ENCODE peak calls at places on chromosomes 4 and X, in eight cellular contexts. M is NCI-H2081; Q is stimulated activated naive B cell treated with anti-CD40 and anti-IgM and Interleukin-4, amounts not matched to agents 10 μg/mL and 1 μg/mL and 100 μg/mL, for 72 hours; T is RWPE1; H is left colon; W is GM23338; U is immature natural killer cell; F is NCI-H774. R is an unnamed sample.

GRCh38 chr4:84678976-84679744 is 96.2 kb downstream of the CDS1 start:
- DNase-seq in M (no peak), Q (no peak), T (no peak), H (no peak), W (no peak), U (no peak), F (no peak), R (no peak)

GRCh38 chrX:53262918-53263394 is 18.4 kb downstream of the IQSEC2 start:
- DNase-seq in M (no peak), Q (no peak), T (no peak), H (no peak), W (no peak), U (peak), F (no peak), R (peak)

GRCh38 chr4:20196476-20196875 is 55.2 kb upstream of the SLIT2 start:
- DNase-seq in M (no peak), Q (no peak), T (no peak), H (no peak), W (no peak), U (no peak), F (no peak), R (no peak)

GRCh38 chrX:72003811-72004750 is 93.4 kb downstream of the NHSL2 start:
- DNase-seq in M (no peak), Q (no peak), T (no peak), H (no peak), W (peak), U (no peak), F (no peak), R (no peak)

GRCh38 chr4:116055857-116056827 is 942.7 kb upstream of the NDST4 start:
- DNase-seq in M (no peak), Q (no peak), T (no peak), H (no peak), W (peak), U (no peak), F (no peak), R (no peak)

GRCh38 chr4:7546152-7546808 is 111.5 kb upstream of the PSAPL1 start:
- DNase-seq in M (no peak), Q (no peak), T (no peak), H (no peak), W (no peak), U (no peak), F (no peak), R (no peak)

GRCh38 chr4:141599853-141600252 is 36.5 kb upstream of the IL15 start:
- DNase-seq in M (no peak), Q (no peak), T (no peak), H (no peak), W (no peak), U (no peak), F (no peak), R (no peak)

GRCh38 chr4:77593993-77594392 is 11.6 kb upstream of the CXCL13 start:
- DNase-seq in M (no peak), Q (no peak), T (no peak), H (no peak), W (no peak), U (no peak), F (no peak), R (no peak)

GRCh38 chr4:20408596-20408995 is 156.9 kb downstream of the SLIT2 start:
- DNase-seq in M (no peak), Q (no peak), T (no peak), H (no peak), W (no peak), U (no peak), F (no peak), R (no peak)

R was measured in spleen.